ENCODE peak calls at places on chromosomes 16 and 17, in seven cellular contexts. T is ascending aorta; V is hepatic stellate cell; J is NCI-H510A; R is astrocyte of the spinal cord; P is GM19239; S is activated naive CD4-positive, alpha-beta T cell treated with anti-CD3 and anti-CD28 coated beads, Interleukin-2, amount 10 ng/mL, durations not matched to agents 7 days and 5 days. D is an unnamed sample.

GRCh38 chr17:81713556-81714411 is 1.7 kb downstream of the SLC25A10 start:
- DNase-seq in S (no peak), J (no peak), R (no peak), V (no peak), P (no peak), T (no peak), D (no peak)

GRCh38 chr16:58492066-58492465 is 7.9 kb upstream of the NDRG4 start:
- DNase-seq in P (no peak), T (no peak), V (no peak), J (no peak), R (no peak), S (no peak), D (no peak)

GRCh38 chr17:51427259-51428255 is 167.2 kb downstream of the UTP18 start:
- DNase-seq in V (no peak), T (no peak), J (peak; percentile 69), R (no peak), S (peak; percentile 81), P (no peak), D (no peak)

GRCh38 chr17:18197535-18198194 is 14.0 kb downstream of the ALKBH5 start:
- DNase-seq in J (no peak), S (no peak), V (no peak), R (no peak), T (no peak), P (no peak), D (no peak)

GRCh38 chr17:80413771-80414507 is 1.0 kb upstream of the ENDOV start:
- DNase-seq in R (no peak), J (no peak), S (no peak), T (no peak), P (no peak), V (peak; percentile 7), D (no peak)

GRCh38 chr16:596736-597060 is 6.8 kb downstream of the RAB40C start:
- DNase-seq in J (no peak), R (no peak), V (no peak), T (no peak), P (no peak), S (no peak), D (no peak)

GRCh38 chr17:81991684-81992513 is 14.5 kb downstream of the ASPSCR1 start:
- DNase-seq in T (peak; percentile 81), J (peak; percentile 91), R (peak; percentile 76), P (no peak), V (no peak), S (no peak), D (no peak)

GRCh38 chr16:49876716-49877129 is 20.8 kb upstream of the ZNF423 start:
- DNase-seq in R (peak; percentile 25), V (peak; percentile 84), P (peak; percentile 81), T (peak; percentile 84), S (peak; percentile 54), J (no peak), D (no peak)

GRCh38 chr16:24645739-24646645 is 83.5 kb upstream of the TNRC6A start:
- DNase-seq in P (no peak), J (no peak), S (no peak), T (peak; percentile 86), V (peak; percentile 85), R (peak; percentile 99), D (peak; percentile 98)

GRCh38 chr17:70353408-70354092 is 184.2 kb downstream of the KCNJ2 start:
- DNase-seq in J (no peak), S (no peak), V (no peak), T (no peak), P (no peak), R (no peak), D (no peak)

GRCh38 chr16:4052801-4053662 is 63.2 kb downstream of the ADCY9 start:
- DNase-seq in S (no peak), P (no peak), T (no peak), J (peak; percentile 88), V (peak; percentile 47), R (peak; percentile 23), D (peak; percentile 60)

GRCh38 chr16:23949630-23950290 is 114.0 kb downstream of the PRKCB start:
- DNase-seq in R (no peak), J (no peak), P (peak; percentile 27), V (no peak), S (peak; percentile 87), T (peak; percentile 67), D (no peak)

GRCh38 chr16:84730406-84731106 is 30.8 kb downstream of the USP10 start:
- DNase-seq in S (no peak), P (peak; percentile 36), J (no peak), T (peak; percentile 82), R (peak; percentile 93), V (peak; percentile 89), D (peak; percentile 84)

GRCh38 chr17:12982224-12982623 is 35.6 kb downstream of the ELAC2 start:
- DNase-seq in S (no peak), R (no peak), V (no peak), P (no peak), T (no peak), J (no peak), D (no peak)

GRCh38 chr16:80680839-80681238 is 123.6 kb downstream of the CDYL2 start:
- DNase-seq in T (no peak), V (no peak), R (no peak), J (no peak), P (no peak), S (no peak), D (no peak)

GRCh38 chr17:55458977-55459376 is 37.3 kb upstream of the MMD start:
- DNase-seq in V (no peak), R (peak; percentile 80), T (no peak), P (no peak), S (no peak), J (no peak), D (peak; percentile 82)

GRCh38 chr16:56436258-56436657 is 10.9 kb upstream of the AMFR start:
- DNase-seq in S (no peak), J (no peak), V (no peak), R (no peak), T (no peak), P (no peak), D (no peak)

D was measured in epithelial cell of proximal tubule.